ENCODE peak calls at places on chromosomes 3 and 15, in five cellular contexts. P is adrenal gland, E is GM23248, D is neuronal stem cell, M is breast epithelium. F is an unnamed sample.

GRCh38 chr3:89619263-89619662 is 511.8 kb downstream of the EPHA3 start:
- DNase-seq in P (no peak), E (no peak), D (no peak), M (no peak), F (no peak)

GRCh38 chr3:57029383-57029782 is 31.1 kb upstream of the SPATA12 start:
- DNase-seq in P (no peak), E (no peak), D (no peak), M (no peak), F (no peak)

GRCh38 chr3:28326458-28326926 is 22.0 kb upstream of the ZCWPW2 start:
- DNase-seq in P (no peak), E (peak; percentile 10), D (no peak), M (no peak), F (peak; percentile 20)

GRCh38 chr3:28151207-28151550 is 90.2 kb upstream of the CMC1 start:
- DNase-seq in P (no peak), E (no peak), D (no peak), M (no peak), F (no peak)

GRCh38 chr3:48058089-48058488 is 41.9 kb upstream of the MAP4 start:
- DNase-seq in P (no peak), E (peak; percentile 80), D (no peak), M (no peak), F (no peak)

GRCh38 chr3:182451871-182452270 is 341.4 kb upstream of the ATP11B start:
- DNase-seq in P (no peak), E (no peak), D (peak; percentile 15), M (no peak), F (no peak)

GRCh38 chr3:35223636-35224035 is 415.7 kb upstream of the ARPP21 start:
- DNase-seq in P (no peak), E (no peak), D (no peak), M (no peak), F (no peak)

GRCh38 chr15:98344591-98344990 is 303.7 kb upstream of the IGF1R start:
- DNase-seq in P (no peak), E (no peak), D (no peak), M (no peak), F (no peak)

GRCh38 chr3:52531636-52532516 is 1.8 kb downstream of the NT5DC2 start:
- DNase-seq in P (peak; percentile 33), E (no peak), D (no peak), M (peak; percentile 49), F (no peak)

GRCh38 chr15:66014639-66015182 is 145.4 kb downstream of the RAB11A start:
- DNase-seq in P (no peak), E (no peak), D (no peak), M (no peak), F (no peak)

GRCh38 chr15:84818221-84819131 is 1.3 kb downstream of the ALPK3 start:
- DNase-seq in P (peak; percentile 86), E (peak; percentile 22), D (peak; percentile 31), M (no peak), F (peak; percentile 67)

GRCh38 chr15:71705151-71705550 is 105.2 kb upstream of the NR2E3 start:
- DNase-seq in P (no peak), E (peak; percentile 58), D (no peak), M (no peak), F (no peak)

GRCh38 chr15:38671003-38671382 is 106.4 kb upstream of the RASGRP1 start:
- DNase-seq in P (no peak), E (no peak), D (no peak), M (no peak), F (no peak)

GRCh38 chr15:38670142-38671002 is 105.8 kb upstream of the RASGRP1 start:
- DNase-seq in P (no peak), E (peak; percentile 6), D (no peak), M (no peak), F (no peak)

GRCh38 chr15:38669160-38669505 is 104.5 kb upstream of the RASGRP1 start:
- DNase-seq in P (no peak), E (no peak), D (no peak), M (no peak), F (no peak)

GRCh38 chr15:38672814-38673292 is 108.2 kb upstream of the RASGRP1 start:
- DNase-seq in P (no peak), E (no peak), D (no peak), M (no peak), F (no peak)

GRCh38 chr15:38671675-38672141 is 107.1 kb upstream of the RASGRP1 start:
- DNase-seq in P (no peak), E (peak; percentile 57), D (no peak), M (no peak), F (no peak)
- H3K4me3 ChIP-seq in P (no peak overlapping the region), E (no peak overlapping the region), D (no peak overlapping the region), M (no peak overlapping the region), F (no peak overlapping the region)

GRCh38 chr15:77659350-77660321 is 26.9 kb upstream of the LINGO1 start:
- DNase-seq in P (peak; percentile 89), E (peak; percentile 75), D (no peak), M (no peak), F (peak; percentile 38)
- H3K27me3 ChIP-seq in P (no peaks in the 10 kb centered on the region), E (peaks cover 46% of the 10 kb centered on the region), D (peaks cover 48% of the 10 kb centered on the region), M (peaks cover 48% of the 10 kb centered on the region), F (peaks cover 10% of the 10 kb centered on the region)

GRCh38 chr15:77042955-77043920 is 27.7 kb downstream of the TSPAN3 start:
- DNase-seq in P (no peak), E (no peak), D (no peak), M (no peak), F (no peak)
- H3K36me3 ChIP-seq in P (peaks cover 26% of the 10 kb centered on the region), E (peaks cover 10% of the 10 kb centered on the region), D (peaks cover 31% of the 10 kb centered on the region), M (no peaks in the 10 kb centered on the region), F (peaks cover 25% of the 10 kb centered on the region)

DNA sequence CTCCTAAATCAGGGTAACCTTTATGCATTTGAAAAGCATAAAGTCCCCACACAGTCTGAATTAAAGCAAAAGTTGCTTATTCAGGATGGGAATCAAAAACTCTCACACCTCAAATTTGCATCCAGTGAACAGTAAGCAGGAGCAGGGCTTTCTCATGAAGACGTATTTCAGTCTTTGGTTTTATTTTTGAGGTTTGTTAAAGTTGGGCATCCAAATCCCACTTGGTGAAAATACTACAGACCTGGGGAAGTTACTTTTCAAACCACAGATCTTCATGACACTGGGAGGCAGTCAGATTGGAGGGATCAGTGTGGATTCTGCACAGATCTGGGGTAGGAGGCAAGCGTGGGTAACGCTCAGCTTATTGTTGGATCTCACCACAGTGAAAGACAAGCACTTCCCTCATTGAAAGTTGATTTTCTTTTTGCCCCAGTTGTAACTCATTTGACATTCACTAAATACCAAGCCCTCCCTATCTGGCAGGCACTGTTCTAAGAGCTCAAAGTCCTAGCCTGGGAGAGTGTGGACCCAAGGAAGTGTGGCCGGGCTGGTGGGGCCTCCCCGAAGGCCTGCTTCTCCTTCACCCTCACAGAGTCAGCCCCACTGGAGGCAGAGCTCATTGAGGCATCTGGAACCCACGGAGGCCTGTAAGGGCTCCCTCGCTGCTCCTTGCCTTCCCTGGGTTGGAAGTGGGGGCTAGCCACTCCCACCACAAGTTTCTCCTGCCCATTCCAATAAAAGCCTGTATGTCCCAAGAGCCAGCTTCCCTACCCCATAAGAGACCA is 783 bp upstream of the ISG20 start:
- DNase-seq in P (peak; percentile 34), E (no peak), D (no peak), M (no peak), F (no peak)
- H3K4me3 ChIP-seq in P (peak overlapping the region; percentile 46), E (peak overlapping the region; percentile 66), D (no peak overlapping the region), M (peak overlapping the region; percentile 47), F (peak overlapping the region; percentile 45)

DNA sequence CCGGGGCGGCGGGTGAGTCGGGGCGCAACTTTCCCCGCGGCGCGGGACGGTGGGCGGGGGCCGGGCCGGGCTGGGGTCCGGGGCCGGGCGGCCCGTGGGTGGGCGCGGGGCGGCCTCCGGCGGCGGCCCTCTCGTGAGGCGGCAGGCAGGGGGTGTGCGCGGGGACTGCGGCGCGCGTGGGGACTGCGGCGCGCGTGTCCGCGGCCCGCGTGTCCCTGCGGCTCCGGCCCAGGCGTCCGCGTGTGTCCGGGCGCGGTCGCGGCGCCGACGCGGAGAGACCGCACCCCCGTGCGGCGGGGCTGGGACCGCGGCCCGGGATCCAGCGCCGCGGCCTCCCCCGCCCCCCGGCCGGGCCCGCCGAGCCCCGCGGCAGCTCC is 349 bp downstream of the PLXNA1 start:
- DNase-seq in P (no peak), E (peak; percentile 56), D (no peak), M (no peak), F (no peak)
- H3K27me3 ChIP-seq in P (no peaks in the 10 kb centered on the region), E (no peaks in the 10 kb centered on the region), D (no peaks in the 10 kb centered on the region), M (no peaks in the 10 kb centered on the region), F (no peaks in the 10 kb centered on the region)

GRCh38 chr15:67180035-67180434 is 74.4 kb downstream of the AAGAB start:
- DNase-seq in P (peak; percentile 6), E (no peak), D (no peak), M (no peak), F (no peak)
- H3K36me3 ChIP-seq in P (no peaks in the 10 kb centered on the region), E (peaks cover 21% of the 10 kb centered on the region), D (peaks cover 17% of the 10 kb centered on the region), M (no peaks in the 10 kb centered on the region), F (peaks cover 89% of the 10 kb centered on the region)

GRCh38 chr3:13213490-13213889 is 140.3 kb upstream of the IQSEC1 start:
- DNase-seq in P (no peak), E (no peak), D (no peak), M (no peak), F (no peak)
- H3K4me3 ChIP-seq in P (no peak overlapping the region), E (no peak overlapping the region), D (no peak overlapping the region), M (no peak overlapping the region), F (no peak overlapping the region)